ENCODE peak calls at places on chromosomes 5 and 9, in five cellular contexts. U is IMR-90, L is GM12878, O is K562, B is HepG2. E is an unnamed sample.

GRCh38 chr9:137490532-137491186 is 31.5 kb upstream of the NSMF start:
- DNase-seq in O (no peak), L (no peak), B (no peak), U (no peak), E (no peak)

GRCh38 chr9:20848490-20848889 is 164.4 kb downstream of the FOCAD start:
- DNase-seq in L (no peak), B (no peak), O (no peak), U (peak), E (no peak)

GRCh38 chr9:96565684-96566360 is 53.8 kb downstream of the CDC14B start:
- DNase-seq in U (peak), L (no peak), B (no peak), O (no peak), E (no peak)

GRCh38 chr9:935348-935965 is 41.0 kb upstream of the DMRT3 start:
- DNase-seq in B (no peak), U (peak), O (no peak), L (no peak), E (peak)

GRCh38 chr5:95843733-95844223 is 21.3 kb upstream of the GLRX start:
- DNase-seq in U (no peak), B (no peak), O (no peak), L (no peak), E (no peak)

GRCh38 chr9:121862371-121862970 is 211.0 kb downstream of the DAB2IP start:
- DNase-seq in B (no peak), L (no peak), U (no peak), O (no peak), E (no peak)

GRCh38 chr5:38208782-38209378 is 49.5 kb upstream of the EGFLAM start:
- DNase-seq in O (peak), L (no peak), U (peak), B (peak), E (peak)

GRCh38 chr5:6361101-6361500 is 17.2 kb downstream of the MED10 start:
- DNase-seq in L (no peak), B (no peak), O (no peak), U (no peak), E (no peak)

GRCh38 chr5:125551246-125551645 is 804.8 kb upstream of the ZNF608 start:
- DNase-seq in B (no peak), O (no peak), L (no peak), U (peak), E (no peak)

GRCh38 chr5:111072949-111073682 is 1.6 kb downstream of the TSLP start:
- DNase-seq in L (no peak), O (peak), B (no peak), U (peak), E (peak)

GRCh38 chr5:41820150-41820549 is 50.1 kb downstream of the OXCT1 start:
- DNase-seq in O (no peak), B (no peak), L (no peak), U (no peak), E (no peak)

GRCh38 chr5:42309865-42310264 is 113.4 kb upstream of the GHR start:
- DNase-seq in O (no peak), B (no peak), L (no peak), U (no peak), E (no peak)

GRCh38 chr9:87336914-87337333 is 160.7 kb upstream of the DAPK1 start:
- DNase-seq in L (peak), O (peak), B (peak), U (peak), E (peak)

GRCh38 chr9:87340391-87340790 is 157.3 kb upstream of the DAPK1 start:
- DNase-seq in B (no peak), O (no peak), L (no peak), U (no peak), E (no peak)

GRCh38 chr9:87338075-87338989 is 159.3 kb upstream of the DAPK1 start:
- DNase-seq in U (no peak), O (no peak), L (no peak), B (no peak), E (peak)

GRCh38 chr9:87336407-87336806 is 161.3 kb upstream of the DAPK1 start:
- DNase-seq in O (peak), U (no peak), L (no peak), B (peak), E (no peak)

GRCh38 chr9:87337335-87338074 is 160.2 kb upstream of the DAPK1 start:
- DNase-seq in L (no peak), U (no peak), B (no peak), O (peak), E (peak)
- TF ChIP-seq MXI1 in L (no peak), U (no peak), B (no peak), O (no peak), E (no peak)

DNA sequence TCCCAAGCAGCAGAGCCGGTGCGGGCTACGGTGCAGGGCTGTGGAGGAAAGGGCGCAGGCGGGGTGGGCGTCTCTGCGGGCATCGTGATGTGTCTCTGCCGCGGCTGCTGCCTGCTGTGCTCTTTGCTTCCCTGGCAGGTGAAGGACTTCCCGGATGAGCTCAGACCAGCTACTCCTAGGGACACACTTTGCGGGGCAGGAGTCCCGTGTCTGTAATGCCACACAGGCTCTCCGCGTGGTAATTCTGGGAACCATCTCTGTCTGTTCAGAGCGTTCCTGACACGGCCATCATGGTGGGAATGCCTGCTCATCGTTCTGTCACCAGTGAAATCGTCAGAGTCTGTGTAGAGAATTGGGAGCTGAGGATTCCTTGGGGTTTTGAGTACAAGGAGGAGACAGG is 235.5 kb downstream of the FANCC start:
- DNase-seq in L (no peak), B (no peak), O (no peak), U (no peak), E (no peak)
- TF ChIP-seq MXI1 in L (no peak), B (no peak), O (no peak), U (no peak), E (no peak)

GRCh38 chr9:35660966-35661413 is 2.9 kb downstream of the CCDC107 start:
- DNase-seq in U (peak), L (no peak), O (peak), B (peak), E (no peak)
- TF ChIP-seq MXI1 in U (no peak), L (no peak), O (no peak), B (no peak), E (no peak)

GRCh38 chr5:143061161-143061945 is 291.2 kb downstream of the ARHGAP26 start:
- DNase-seq in L (no peak), U (peak), O (no peak), B (no peak), E (no peak)

GRCh38 chr5:143059355-143059754 is 289.2 kb downstream of the ARHGAP26 start:
- DNase-seq in O (no peak), L (no peak), B (no peak), U (no peak), E (no peak)

GRCh38 chr5:143062379-143062778 is 292.2 kb downstream of the ARHGAP26 start:
- DNase-seq in L (no peak), O (no peak), U (no peak), B (no peak), E (no peak)

GRCh38 chr5:143057580-143057999 is 287.4 kb downstream of the ARHGAP26 start:
- DNase-seq in L (peak), B (no peak), O (no peak), U (peak), E (no peak)

DNA sequence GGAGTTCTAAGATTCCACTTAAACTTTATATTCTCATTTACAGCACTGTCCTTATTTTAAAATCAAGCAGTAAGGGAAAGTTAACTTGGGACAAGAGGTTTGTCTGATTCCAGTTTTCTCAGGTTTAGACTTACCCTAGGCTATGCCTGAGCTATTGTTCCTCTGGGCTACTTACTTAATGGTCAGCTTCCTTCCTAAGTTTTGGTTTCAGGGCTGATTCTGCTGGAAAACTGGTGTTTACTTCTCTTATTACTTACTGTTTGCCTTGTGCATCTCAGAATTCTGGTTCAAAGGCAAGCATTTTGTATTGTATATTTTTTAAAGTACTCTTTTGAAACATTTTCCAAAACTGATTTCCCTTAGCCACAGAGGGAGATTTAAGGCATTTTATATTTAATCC is 289.8 kb downstream of the ARHGAP26 start:
- DNase-seq in L (no peak), U (peak), B (no peak), O (no peak), E (no peak)
- TF ChIP-seq MXI1 in L (no peak), U (no peak), B (no peak), O (no peak), E (no peak)

GRCh38 chr5:161372682-161373344 is 173.7 kb downstream of the GABRB2 start:
- DNase-seq in O (no peak), U (no peak), L (peak), B (no peak), E (no peak)
- TF ChIP-seq MXI1 in O (no peak), U (no peak), L (no peak), B (no peak), E (no peak)

GRCh38 chr5:114055318-114055788 is 306.5 kb upstream of the KCNN2 start:
- DNase-seq in O (no peak), B (no peak), U (peak), L (no peak), E (peak)
- TF ChIP-seq MXI1 in O (no peak), B (no peak), U (no peak), L (no peak), E (no peak)

GRCh38 chr9:136348691-136349090 is 14.9 kb downstream of the DNLZ start:
- DNase-seq in U (no peak), B (no peak), O (no peak), L (no peak), E (peak)
- TF ChIP-seq MXI1 in U (no peak), B (no peak), O (no peak), L (no peak), E (no peak)

DNA sequence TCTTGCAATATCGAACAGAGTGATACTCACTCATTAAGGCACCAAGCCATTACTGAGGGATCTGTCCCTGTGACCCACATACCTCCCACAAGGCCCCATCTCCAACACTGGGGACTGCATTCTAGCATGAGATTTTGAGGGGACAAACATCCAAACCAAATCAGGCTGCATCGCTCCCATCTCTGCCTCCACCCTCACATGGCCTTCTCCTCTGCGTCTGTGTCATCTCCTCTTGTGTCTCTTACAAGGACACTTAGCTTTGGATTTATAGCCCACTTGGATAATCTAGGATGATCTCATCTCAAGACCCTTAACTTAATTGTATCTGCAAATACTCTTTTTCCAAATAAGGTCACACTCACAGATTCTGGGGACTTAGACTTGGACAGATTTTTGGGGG is 284.4 kb upstream of the DAP start:
- DNase-seq in O (no peak), U (no peak), L (no peak), B (no peak), E (no peak)
- TF ChIP-seq MXI1 in O (no peak), U (no peak), L (no peak), B (no peak), E (no peak)

GRCh38 chr5:61918606-61919005 is 387.4 kb upstream of the KIF2A start:
- DNase-seq in L (no peak), O (no peak), B (no peak), U (no peak), E (no peak)
- TF ChIP-seq MXI1 in L (no peak), O (no peak), B (no peak), U (no peak), E (no peak)

DNA sequence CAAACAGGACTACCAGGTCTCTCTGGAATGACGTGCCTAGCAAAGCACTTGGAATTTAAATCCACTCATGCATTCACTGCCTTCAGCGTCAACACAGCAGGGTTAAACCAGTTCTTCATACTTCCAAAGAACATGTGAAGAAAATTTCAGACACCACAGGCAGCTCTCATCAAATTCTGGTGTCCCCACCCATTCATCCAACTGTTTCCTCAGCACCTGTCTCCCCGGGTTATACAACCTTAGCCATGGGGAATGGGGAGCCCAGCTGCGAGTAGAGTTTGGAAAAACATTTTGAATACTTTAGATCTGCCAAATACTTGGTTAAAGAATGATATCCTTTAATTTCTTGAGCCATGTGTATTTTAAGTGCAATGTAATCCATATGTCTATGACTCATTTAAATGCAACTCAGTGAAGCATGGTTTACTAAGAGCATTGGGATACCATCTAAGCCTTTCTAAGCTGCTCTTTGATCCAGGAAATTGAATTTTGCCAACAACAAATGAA is 17.4 kb downstream of the ADAM19 start:
- DNase-seq in L (no peak), B (peak), O (no peak), U (peak), E (no peak)
- TF ChIP-seq MXI1 in L (no peak), B (no peak), O (no peak), U (peak), E (no peak)

E was measured in SK-N-SH.